ENCODE peak calls at places on chromosomes 2 and 18, in nine cellular contexts. One of them, this sample, is unnamed.

GRCh38 chr2:26691140-26691539 is 1.4 kb upstream of the KCNK3 start:
- DNase-seq in fibroblast of villous mesenchyme: no peak
- DNase-seq in stimulated activated CD4-positive, alpha-beta T cell treated with anti-CD3 and anti-CD28 coated beads, Interleukin-2, amount 100 ng/mL, for 48 hours: no peak
- DNase-seq in GM04504: no peak
- DNase-seq in NCI-H2081: no peak
- DNase-seq in astrocyte of the hippocampus: no peak
- DNase-seq in D721Med: no peak
- DNase-seq in psoas muscle: no peak
- DNase-seq in H54: no peak
- DNase-seq in this sample: no peak

GRCh38 chr2:108926561-108927380 is 62.2 kb downstream of the EDAR start:
- DNase-seq in psoas muscle: no peak
- DNase-seq in astrocyte of the hippocampus: no peak
- DNase-seq in GM04504: no peak
- DNase-seq in D721Med: no peak
- DNase-seq in fibroblast of villous mesenchyme: no peak
- DNase-seq in H54: no peak
- DNase-seq in stimulated activated CD4-positive, alpha-beta T cell treated with anti-CD3 and anti-CD28 coated beads, Interleukin-2, amount 100 ng/mL, for 48 hours: no peak
- DNase-seq in NCI-H2081: no peak
- DNase-seq in this sample: no peak

GRCh38 chr18:3966985-3967856 is 487.9 kb downstream of the DLGAP1 start:
- DNase-seq in D721Med: no peak
- DNase-seq in astrocyte of the hippocampus: peak; percentile 73
- DNase-seq in GM04504: no peak
- DNase-seq in psoas muscle: no peak
- DNase-seq in NCI-H2081: no peak
- DNase-seq in H54: no peak
- DNase-seq in stimulated activated CD4-positive, alpha-beta T cell treated with anti-CD3 and anti-CD28 coated beads, Interleukin-2, amount 100 ng/mL, for 48 hours: no peak
- DNase-seq in fibroblast of villous mesenchyme: peak; percentile 5
- DNase-seq in this sample: no peak

GRCh38 chr2:96260404-96261260 is 5.2 kb downstream of the TMEM127 start:
- DNase-seq in NCI-H2081: peak; percentile 21
- DNase-seq in GM04504: peak; percentile 68
- DNase-seq in H54: peak; percentile 95
- DNase-seq in astrocyte of the hippocampus: peak; percentile 65
- DNase-seq in psoas muscle: peak; percentile 61
- DNase-seq in fibroblast of villous mesenchyme: peak; percentile 93
- DNase-seq in stimulated activated CD4-positive, alpha-beta T cell treated with anti-CD3 and anti-CD28 coated beads, Interleukin-2, amount 100 ng/mL, for 48 hours: no peak
- DNase-seq in D721Med: no peak
- DNase-seq in this sample: peak; percentile 76

GRCh38 chr2:137924019-137924418 is 40.3 kb upstream of the HNMT start:
- DNase-seq in NCI-H2081: no peak
- DNase-seq in D721Med: no peak
- DNase-seq in H54: no peak
- DNase-seq in fibroblast of villous mesenchyme: peak; percentile 28
- DNase-seq in GM04504: no peak
- DNase-seq in psoas muscle: no peak
- DNase-seq in astrocyte of the hippocampus: peak; percentile 6
- DNase-seq in stimulated activated CD4-positive, alpha-beta T cell treated with anti-CD3 and anti-CD28 coated beads, Interleukin-2, amount 100 ng/mL, for 48 hours: no peak
- DNase-seq in this sample: no peak

GRCh38 chr2:150487537-150488429 is at the start of gene RND3:
- DNase-seq in astrocyte of the hippocampus: peak; percentile 99
- DNase-seq in D721Med: peak; percentile 54
- DNase-seq in GM04504: peak; percentile 99
- DNase-seq in stimulated activated CD4-positive, alpha-beta T cell treated with anti-CD3 and anti-CD28 coated beads, Interleukin-2, amount 100 ng/mL, for 48 hours: peak; percentile 58
- DNase-seq in fibroblast of villous mesenchyme: peak; percentile 100
- DNase-seq in NCI-H2081: peak; percentile 98
- DNase-seq in H54: peak; percentile 72
- DNase-seq in psoas muscle: peak; percentile 93
- DNase-seq in this sample: peak; percentile 98

GRCh38 chr2:30915485-30915884 is 108.2 kb upstream of the CAPN13 start:
- DNase-seq in D721Med: no peak
- DNase-seq in astrocyte of the hippocampus: peak; percentile 17
- DNase-seq in fibroblast of villous mesenchyme: no peak
- DNase-seq in psoas muscle: no peak
- DNase-seq in stimulated activated CD4-positive, alpha-beta T cell treated with anti-CD3 and anti-CD28 coated beads, Interleukin-2, amount 100 ng/mL, for 48 hours: no peak
- DNase-seq in GM04504: no peak
- DNase-seq in NCI-H2081: no peak
- DNase-seq in H54: no peak
- DNase-seq in this sample: no peak

GRCh38 chr2:238379096-238379810 is 47.5 kb upstream of the ASB1 start:
- DNase-seq in GM04504: no peak
- DNase-seq in psoas muscle: no peak
- DNase-seq in astrocyte of the hippocampus: peak; percentile 71
- DNase-seq in fibroblast of villous mesenchyme: peak; percentile 32
- DNase-seq in NCI-H2081: no peak
- DNase-seq in H54: peak; percentile 45
- DNase-seq in stimulated activated CD4-positive, alpha-beta T cell treated with anti-CD3 and anti-CD28 coated beads, Interleukin-2, amount 100 ng/mL, for 48 hours: no peak
- DNase-seq in D721Med: no peak
- DNase-seq in this sample: no peak

GRCh38 chr18:57891707-57892391 is 88.7 kb upstream of the ATP8B1 start:
- DNase-seq in NCI-H2081: no peak
- DNase-seq in astrocyte of the hippocampus: no peak
- DNase-seq in GM04504: no peak
- DNase-seq in psoas muscle: no peak
- DNase-seq in fibroblast of villous mesenchyme: no peak
- DNase-seq in stimulated activated CD4-positive, alpha-beta T cell treated with anti-CD3 and anti-CD28 coated beads, Interleukin-2, amount 100 ng/mL, for 48 hours: no peak
- DNase-seq in H54: no peak
- DNase-seq in D721Med: no peak
- DNase-seq in this sample: no peak

GRCh38 chr18:53567935-53568574 is 656.4 kb downstream of the MBD2 start:
- DNase-seq in fibroblast of villous mesenchyme: peak; percentile 18
- DNase-seq in D721Med: no peak
- DNase-seq in psoas muscle: no peak
- DNase-seq in GM04504: peak; percentile 5
- DNase-seq in H54: no peak
- DNase-seq in astrocyte of the hippocampus: peak; percentile 61
- DNase-seq in NCI-H2081: peak; percentile 17
- DNase-seq in stimulated activated CD4-positive, alpha-beta T cell treated with anti-CD3 and anti-CD28 coated beads, Interleukin-2, amount 100 ng/mL, for 48 hours: no peak
- DNase-seq in this sample: peak; percentile 24

GRCh38 chr2:213021971-213022899 is 129.2 kb downstream of the IKZF2 start:
- DNase-seq in NCI-H2081: no peak
- DNase-seq in astrocyte of the hippocampus: peak; percentile 83
- DNase-seq in stimulated activated CD4-positive, alpha-beta T cell treated with anti-CD3 and anti-CD28 coated beads, Interleukin-2, amount 100 ng/mL, for 48 hours: no peak
- DNase-seq in fibroblast of villous mesenchyme: peak; percentile 38
- DNase-seq in GM04504: no peak
- DNase-seq in D721Med: no peak
- DNase-seq in H54: peak; percentile 4
- DNase-seq in psoas muscle: no peak
- DNase-seq in this sample: no peak

GRCh38 chr2:166665991-166666940 is 172.2 kb upstream of the SCN7A start:
- DNase-seq in NCI-H2081: no peak
- DNase-seq in GM04504: no peak
- DNase-seq in H54: no peak
- DNase-seq in D721Med: no peak
- DNase-seq in psoas muscle: no peak
- DNase-seq in fibroblast of villous mesenchyme: peak; percentile 3
- DNase-seq in astrocyte of the hippocampus: peak; percentile 90
- DNase-seq in stimulated activated CD4-positive, alpha-beta T cell treated with anti-CD3 and anti-CD28 coated beads, Interleukin-2, amount 100 ng/mL, for 48 hours: no peak
- DNase-seq in this sample: peak; percentile 45

GRCh38 chr2:98869272-98869641 is 66.8 kb downstream of the CRACDL start:
- DNase-seq in psoas muscle: no peak
- DNase-seq in stimulated activated CD4-positive, alpha-beta T cell treated with anti-CD3 and anti-CD28 coated beads, Interleukin-2, amount 100 ng/mL, for 48 hours: no peak
- DNase-seq in astrocyte of the hippocampus: no peak
- DNase-seq in H54: no peak
- DNase-seq in D721Med: no peak
- DNase-seq in fibroblast of villous mesenchyme: no peak
- DNase-seq in GM04504: no peak
- DNase-seq in NCI-H2081: peak; percentile 96
- DNase-seq in this sample: no peak

GRCh38 chr18:27363918-27364317 is 178.8 kb upstream of the CHST9 start:
- DNase-seq in stimulated activated CD4-positive, alpha-beta T cell treated with anti-CD3 and anti-CD28 coated beads, Interleukin-2, amount 100 ng/mL, for 48 hours: no peak
- DNase-seq in psoas muscle: no peak
- DNase-seq in fibroblast of villous mesenchyme: no peak
- DNase-seq in NCI-H2081: peak; percentile 38
- DNase-seq in astrocyte of the hippocampus: peak; percentile 9
- DNase-seq in GM04504: no peak
- DNase-seq in D721Med: no peak
- DNase-seq in H54: no peak
- DNase-seq in this sample: no peak

GRCh38 chr18:54780285-54780861 is 47.9 kb upstream of the RAB27B start:
- DNase-seq in NCI-H2081: no peak
- DNase-seq in D721Med: no peak
- DNase-seq in stimulated activated CD4-positive, alpha-beta T cell treated with anti-CD3 and anti-CD28 coated beads, Interleukin-2, amount 100 ng/mL, for 48 hours: no peak
- DNase-seq in psoas muscle: no peak
- DNase-seq in astrocyte of the hippocampus: no peak
- DNase-seq in GM04504: no peak
- DNase-seq in fibroblast of villous mesenchyme: no peak
- DNase-seq in H54: no peak
- DNase-seq in this sample: no peak

GRCh38 chr18:49094979-49095632 is 144.3 kb upstream of the SMAD7 start:
- DNase-seq in GM04504: peak; percentile 52
- DNase-seq in D721Med: no peak
- DNase-seq in H54: peak; percentile 15
- DNase-seq in astrocyte of the hippocampus: peak; percentile 44
- DNase-seq in fibroblast of villous mesenchyme: peak; percentile 95
- DNase-seq in psoas muscle: no peak
- DNase-seq in stimulated activated CD4-positive, alpha-beta T cell treated with anti-CD3 and anti-CD28 coated beads, Interleukin-2, amount 100 ng/mL, for 48 hours: no peak
- DNase-seq in NCI-H2081: no peak
- DNase-seq in this sample: peak; percentile 69

GRCh38 chr2:26309921-26310320 is 36.0 kb upstream of the SELENOI start:
- DNase-seq in fibroblast of villous mesenchyme: no peak
- DNase-seq in NCI-H2081: no peak
- DNase-seq in astrocyte of the hippocampus: no peak
- DNase-seq in psoas muscle: no peak
- DNase-seq in D721Med: no peak
- DNase-seq in stimulated activated CD4-positive, alpha-beta T cell treated with anti-CD3 and anti-CD28 coated beads, Interleukin-2, amount 100 ng/mL, for 48 hours: no peak
- DNase-seq in H54: no peak
- DNase-seq in GM04504: no peak
- DNase-seq in this sample: no peak

GRCh38 chr2:27442282-27442980 is at the start of gene KRTCAP3:
- DNase-seq in NCI-H2081: peak; percentile 83
- DNase-seq in psoas muscle: peak; percentile 21
- DNase-seq in astrocyte of the hippocampus: peak; percentile 14
- DNase-seq in fibroblast of villous mesenchyme: no peak
- DNase-seq in stimulated activated CD4-positive, alpha-beta T cell treated with anti-CD3 and anti-CD28 coated beads, Interleukin-2, amount 100 ng/mL, for 48 hours: peak; percentile 9
- DNase-seq in GM04504: no peak
- DNase-seq in H54: no peak
- DNase-seq in D721Med: no peak
- DNase-seq in this sample: no peak